ENCODE peak calls at places on chromosomes 16 and 17, in six cellular contexts. I is GM12878, N is H1, T is SK-N-SH, Y is HCT116, H is HepG2. W is an unnamed sample.

GRCh38 chr17:80482555-80483308 is 6.3 kb upstream of the NPTX1 start:
- DNase-seq in I (no peak), N (no peak), T (no peak), Y (no peak), H (no peak), W (no peak)

GRCh38 chr17:16273499-16273898 is 56.5 kb downstream of the PIGL start:
- DNase-seq in I (no peak), N (no peak), T (no peak), Y (peak; percentile 61), H (no peak), W (no peak)

GRCh38 chr17:83137523-83137922 is 58.1 kb downstream of the METRNL start:
- DNase-seq in I (no peak), N (no peak), T (no peak), Y (no peak), H (no peak), W (no peak)

GRCh38 chr17:68461589-68461988 is 4.3 kb upstream of the WIPI1 start:
- DNase-seq in I (no peak), N (no peak), T (no peak), Y (no peak), H (no peak), W (peak; percentile 42)

GRCh38 chr17:60390881-60391418 is 983 bp downstream of the USP32 start:
- DNase-seq in I (no peak), N (no peak), T (peak; percentile 77), Y (no peak), H (peak; percentile 39), W (no peak)

GRCh38 chr16:65105173-65105572 is 16.7 kb downstream of the CDH11 start:
- DNase-seq in I (no peak), N (no peak), T (no peak), Y (no peak), H (no peak), W (no peak)

GRCh38 chr16:28823719-28824547 is 1.1 kb downstream of the ATXN2L start:
- DNase-seq in I (peak; percentile 86), N (peak; percentile 95), T (peak; percentile 96), Y (peak; percentile 94), H (peak; percentile 97), W (peak; percentile 98)

GRCh38 chr17:58565389-58566311 is 51.2 kb upstream of the MTMR4 start:
- DNase-seq in I (no peak), N (no peak), T (no peak), Y (no peak), H (no peak), W (no peak)

GRCh38 chr16:53154513-53154912 is 99.7 kb downstream of the CHD9 start:
- DNase-seq in I (no peak), N (no peak), T (peak; percentile 5), Y (no peak), H (no peak), W (no peak)

GRCh38 chr17:8249621-8250020 is 532 bp downstream of the PFAS start:
- DNase-seq in I (no peak), N (no peak), T (no peak), Y (no peak), H (no peak), W (no peak)

GRCh38 chr16:22857296-22857695 is 43.3 kb downstream of the HS3ST2 start:
- DNase-seq in I (no peak), N (no peak), T (no peak), Y (no peak), H (no peak), W (no peak)

GRCh38 chr17:18315498-18316360 is 636 bp downstream of the SMCR8 start:
- DNase-seq in I (no peak), N (no peak), T (no peak), Y (no peak), H (no peak), W (no peak)

GRCh38 chr17:46783031-46783593 is 35.4 kb downstream of the WNT3 start:
- DNase-seq in I (no peak), N (no peak), T (no peak), Y (no peak), H (peak; percentile 58), W (no peak)

GRCh38 chr17:44502598-44503079 is 567 bp downstream of the GPATCH8 start:
- DNase-seq in I (no peak), N (no peak), T (no peak), Y (no peak), H (no peak), W (no peak)

GRCh38 chr16:11333696-11334095 is 11.6 kb upstream of the RMI2 start:
- DNase-seq in I (no peak), N (no peak), T (no peak), Y (no peak), H (no peak), W (peak; percentile 70)

GRCh38 chr17:32927724-32928526 is at the start of gene TMEM98:
- DNase-seq in I (no peak), N (peak; percentile 72), T (peak; percentile 89), Y (no peak), H (no peak), W (no peak)

GRCh38 chr17:71084219-71084618 is 914.9 kb downstream of the KCNJ2 start:
- DNase-seq in I (no peak), N (peak; percentile 73), T (peak; percentile 28), Y (peak; percentile 69), H (peak; percentile 26), W (peak; percentile 79)

GRCh38 chr17:43732961-43733360 is 25.6 kb downstream of the SOST start:
- DNase-seq in I (no peak), N (no peak), T (no peak), Y (no peak), H (no peak), W (no peak)

GRCh38 chr17:31096106-31096436 is 1.3 kb downstream of the NF1 start:
- DNase-seq in I (no peak), N (no peak), T (peak; percentile 42), Y (no peak), H (no peak), W (no peak)

GRCh38 chr16:70685938-70686375 is at the start of gene MTSS2:
- DNase-seq in I (no peak), N (peak; percentile 83), T (peak; percentile 97), Y (peak; percentile 35), H (peak; percentile 80), W (peak; percentile 94)

GRCh38 chr16:85281181-85281580 is 168.9 kb upstream of the CIBAR2 start:
- DNase-seq in I (no peak), N (no peak), T (no peak), Y (no peak), H (no peak), W (no peak)

GRCh38 chr17:2689411-2690164 is 22.0 kb downstream of the CLUH start:
- DNase-seq in I (no peak), N (peak; percentile 55), T (peak; percentile 38), Y (no peak), H (no peak), W (no peak)

GRCh38 chr16:52993179-52993578 is 59.5 kb downstream of the CHD9NB start:
- DNase-seq in I (no peak), N (no peak), T (no peak), Y (no peak), H (no peak), W (no peak)

DNA sequence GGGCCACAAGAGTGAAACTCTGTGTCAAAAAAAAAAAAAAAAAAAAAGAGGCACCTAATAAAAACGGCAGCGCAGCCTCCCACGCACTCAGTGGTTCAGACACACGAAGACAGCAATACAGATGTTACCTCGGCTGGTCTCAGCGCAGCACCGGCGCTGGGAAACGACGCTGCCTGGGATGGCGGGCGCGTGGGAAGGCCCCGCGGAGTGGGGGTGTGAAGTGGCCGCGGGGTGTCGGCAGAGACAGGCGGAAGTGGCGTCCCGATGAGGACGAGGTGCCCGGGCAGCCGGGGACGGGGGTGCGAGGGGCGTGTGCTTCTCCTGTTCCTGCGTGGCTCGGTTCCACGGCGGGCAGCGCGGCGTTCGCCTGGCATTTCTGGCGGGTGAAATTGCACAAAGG is 179.4 kb downstream of the BANP start:
- DNase-seq in I (no peak), N (no peak), T (peak; percentile 36), Y (no peak), H (no peak), W (no peak)
- TF ChIP-seq JUND in I (no peak), N (no peak), T (no peak), Y (no peak), H (no peak), W (no peak)

DNA sequence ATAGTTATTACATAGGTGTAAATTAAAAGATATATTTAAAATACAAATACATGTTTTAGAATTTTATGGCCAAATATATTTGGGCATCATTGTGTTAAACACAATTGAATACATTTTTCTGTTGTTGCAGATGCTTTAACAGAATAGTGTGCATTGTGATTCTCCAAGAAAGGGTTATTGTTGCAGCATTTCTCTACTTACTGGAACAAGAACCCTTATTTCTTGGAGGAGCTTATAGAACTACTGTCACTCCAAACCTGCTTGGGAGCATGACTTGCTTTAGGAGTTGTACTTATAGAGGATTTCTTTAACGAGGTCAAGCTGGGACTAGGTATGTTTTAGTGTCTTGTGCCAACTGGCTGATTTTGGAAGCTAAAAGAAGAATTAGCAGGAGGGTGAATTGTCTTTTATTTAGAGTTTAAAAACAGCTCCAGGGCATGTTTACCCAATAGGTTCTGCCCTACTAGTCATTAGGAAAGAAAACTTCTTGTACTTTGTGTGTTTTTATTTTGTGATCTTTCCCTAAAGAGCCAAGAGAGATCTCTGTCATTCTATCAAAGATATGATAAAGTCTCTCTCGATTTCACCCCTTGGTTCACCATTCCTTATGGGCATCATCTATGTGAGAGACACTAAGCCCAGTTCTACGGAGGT is 279.8 kb upstream of the SALL1 start:
- DNase-seq in I (no peak), N (no peak), T (no peak), Y (no peak), H (no peak), W (no peak)
- TF ChIP-seq JUND in I (no peak), N (no peak), T (no peak), Y (no peak), H (no peak), W (no peak)

DNA sequence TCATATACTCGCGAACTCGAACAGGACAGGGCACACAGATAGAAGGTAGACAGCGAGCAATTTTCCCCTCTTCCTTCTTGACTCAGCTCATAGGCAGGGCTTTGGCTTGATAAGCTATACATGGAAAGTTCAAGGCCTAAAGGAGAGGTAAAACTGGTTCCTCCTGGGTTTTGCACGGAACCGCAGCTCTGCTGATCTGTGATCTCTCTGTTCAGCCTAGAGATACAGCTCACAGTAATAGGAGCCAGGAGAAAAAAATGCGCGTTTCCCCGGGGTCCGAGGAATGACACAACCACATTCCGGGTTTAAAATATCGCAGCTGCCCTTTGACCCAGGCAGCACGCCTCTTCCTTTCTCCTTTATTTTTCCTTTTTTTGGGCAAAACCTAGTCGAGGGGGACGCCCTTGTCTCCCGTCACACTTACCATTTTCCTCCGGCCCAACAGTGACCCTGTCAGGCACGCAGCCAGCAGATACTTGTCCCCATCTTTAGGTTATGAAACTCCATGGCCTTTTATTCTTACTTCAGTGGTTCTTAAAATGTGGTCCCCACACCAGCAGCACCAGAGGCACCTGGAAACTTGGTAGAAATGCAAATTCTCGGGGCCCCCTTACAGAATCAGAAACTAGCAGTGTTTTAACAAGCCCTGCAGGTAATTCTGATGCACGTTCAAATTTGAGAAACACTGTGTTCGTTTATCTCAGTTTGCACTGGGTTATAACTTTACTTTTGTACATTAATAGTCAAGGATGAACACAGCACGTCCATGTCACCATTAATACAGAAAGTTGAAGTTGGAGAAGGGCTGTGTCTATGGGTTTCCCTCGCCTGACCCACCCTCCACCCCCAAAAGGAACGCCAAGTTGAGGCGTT is 1.5 kb upstream of the LASP1 start:
- DNase-seq in I (peak; percentile 51), N (no peak), T (no peak), Y (no peak), H (peak; percentile 70), W (no peak)
- TF ChIP-seq JUND in I (no peak), N (no peak), T (no peak), Y (no peak), H (no peak), W (no peak)

DNA sequence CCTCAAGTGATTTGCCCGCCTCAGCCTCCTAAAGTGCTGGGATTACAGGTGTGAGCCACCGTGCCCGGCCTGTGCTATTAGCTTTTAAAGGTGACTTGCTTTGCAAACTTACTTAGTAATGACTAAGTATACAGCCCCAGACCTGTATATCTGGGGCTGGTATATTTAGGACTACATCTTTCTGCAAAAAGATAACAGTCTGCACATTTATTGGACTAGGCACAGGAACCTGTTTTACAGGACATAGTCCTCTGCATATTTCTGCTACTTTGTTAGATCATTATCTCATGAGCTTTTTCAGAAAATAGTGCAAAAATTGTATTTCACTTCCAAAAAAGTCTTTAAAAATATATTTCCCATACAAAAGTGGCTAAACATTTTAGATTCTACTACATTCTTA is 1.3 kb downstream of the KRT24 start:
- DNase-seq in I (no peak), N (no peak), T (no peak), Y (no peak), H (no peak), W (no peak)
- TF ChIP-seq JUND in I (no peak), N (no peak), T (no peak), Y (no peak), H (no peak), W (no peak)

W was measured in T47D.